ENCODE peak calls at places on chromosome 2, in four cellular contexts. W, H, Y and O are unnamed samples. For H3K9me3, H3K4me1 and H3K36me3, the result is how much of the 10 kb centered on the place peaks cover.

GRCh38 chr2:158761626-158762025 is 33.5 kb upstream of the DAPL1 start:
- DNase-seq in W (peak), H (no peak), Y (no peak), O (no peak)

GRCh38 chr2:75238670-75239330 is 39.5 kb upstream of the TACR1 start:
- DNase-seq in W (peak), H (no peak), Y (peak), O (no peak)

GRCh38 chr2:26735096-26735495 is 29.0 kb upstream of the SLC35F6 start:
- DNase-seq in W (peak), H (no peak), Y (peak), O (no peak)

GRCh38 chr2:29066271-29066860 is 8.0 kb downstream of the PCARE start:
- DNase-seq in W (peak), H (no peak), Y (peak), O (no peak)

GRCh38 chr2:136006658-136007057 is 21.2 kb upstream of the DARS1 start:
- DNase-seq in W (peak), H (no peak), Y (no peak), O (no peak)

GRCh38 chr2:237732790-237733349 is 65.7 kb upstream of the RBM44 start:
- DNase-seq in W (no peak), H (no peak), Y (no peak), O (peak)

GRCh38 chr2:176621350-176621749 is 352.1 kb downstream of the MTX2 start:
- DNase-seq in W (no peak), H (no peak), Y (no peak), O (no peak)

GRCh38 chr2:126850951-126851350 is 47.7 kb upstream of the TEX51 start:
- DNase-seq in W (no peak), H (no peak), Y (no peak), O (no peak)

GRCh38 chr2:137411556-137411955 is 552.7 kb upstream of the HNMT start:
- DNase-seq in W (no peak), H (peak), Y (no peak), O (no peak)

GRCh38 chr2:50720695-50721314 is 311.1 kb downstream of the NRXN1 start:
- DNase-seq in W (no peak), H (no peak), Y (no peak), O (no peak)

GRCh38 chr2:66507673-66508127 is 72.8 kb downstream of the MEIS1 start:
- DNase-seq in W (no peak), H (no peak), Y (no peak), O (no peak)

GRCh38 chr2:217853301-217853881 is 149.4 kb downstream of the TNS1 start:
- DNase-seq in W (peak), H (no peak), Y (peak), O (no peak)

GRCh38 chr2:279956-280654 is 7.8 kb downstream of the ALKAL2 start:
- DNase-seq in W (no peak), H (no peak), Y (no peak), O (no peak)

GRCh38 chr2:177599956-177600355 is 207.4 kb downstream of the AGPS start:
- DNase-seq in W (no peak), H (peak), Y (no peak), O (no peak)

GRCh38 chr2:8193146-8193545 is 488.7 kb upstream of the ID2 start:
- DNase-seq in W (no peak), H (no peak), Y (no peak), O (no peak)

GRCh38 chr2:153403937-153404336 is 74.6 kb downstream of the RPRM start:
- DNase-seq in W (no peak), H (no peak), Y (no peak), O (no peak)

GRCh38 chr2:45220227-45220626 is 211.0 kb upstream of the SIX2 start:
- DNase-seq in W (no peak), H (no peak), Y (no peak), O (peak)

GRCh38 chr2:69619725-69620124 is 23.8 kb downstream of the AAK1 start:
- DNase-seq in W (no peak), H (no peak), Y (peak), O (no peak)

GRCh38 chr2:23367760-23368159 is 17.2 kb upstream of the KLHL29 start:
- DNase-seq in W (peak), H (no peak), Y (peak), O (no peak)

GRCh38 chr2:127153691-127154158 is 46.8 kb upstream of the BIN1 start:
- DNase-seq in W (peak), H (no peak), Y (peak), O (no peak)

GRCh38 chr2:23042176-23042909 is 342.6 kb upstream of the KLHL29 start:
- DNase-seq in W (peak), H (no peak), Y (no peak), O (no peak)

GRCh38 chr2:217402622-217403383 is 542.9 kb upstream of the TNP1 start:
- DNase-seq in W (no peak), H (no peak), Y (peak), O (no peak)

GRCh38 chr2:218320704-218321336 is 28.5 kb upstream of the TMBIM1 start:
- DNase-seq in W (no peak), H (no peak), Y (no peak), O (no peak)

GRCh38 chr2:219254590-219255219 is 987 bp upstream of the TUBA4A start:
- DNase-seq in W (peak), H (no peak), Y (no peak), O (no peak)

GRCh38 chr2:181465686-181466375 is 8.6 kb downstream of the ITGA4 start:
- DNase-seq in W (peak), H (no peak), Y (peak), O (no peak)

GRCh38 chr2:16709769-16710168 is 44.1 kb upstream of the CYRIA start:
- DNase-seq in W (no peak), H (no peak), Y (no peak), O (no peak)

GRCh38 chr2:225076125-225076524 is 33.9 kb upstream of the DOCK10 start:
- DNase-seq in W (peak), H (no peak), Y (no peak), O (no peak)

GRCh38 chr2:14516844-14517243 is 115.7 kb upstream of the LRATD1 start:
- DNase-seq in W (peak), H (no peak), Y (no peak), O (no peak)

GRCh38 chr2:107588960-107589542 is 237.6 kb upstream of the RGPD4 start:
- DNase-seq in W (peak), H (no peak), Y (no peak), O (no peak)

GRCh38 chr2:31270136-31270535 is 36.2 kb downstream of the EHD3 start:
- DNase-seq in W (peak), H (no peak), Y (no peak), O (no peak)

GRCh38 chr2:29920130-29920577 is 1.2 kb downstream of the ALK start:
- DNase-seq in W (peak), H (no peak), Y (peak), O (peak)

GRCh38 chr2:55763721-55764120 is 70.1 kb upstream of the PNPT1 start:
- DNase-seq in W (no peak), H (no peak), Y (no peak), O (no peak)

GRCh38 chr2:39068757-39069515 is 51.9 kb downstream of the SOS1 start:
- DNase-seq in W (peak), H (no peak), Y (peak), O (no peak)

GRCh38 chr2:220786216-220786615 is 785.9 kb downstream of the EPHA4 start:
- DNase-seq in W (no peak), H (no peak), Y (no peak), O (no peak)
- H3K9me3 ChIP-seq in W (under half), H (under half), Y (under half), O (under half)

GRCh38 chr2:101382406-101382805 is 4.9 kb downstream of the CREG2 start:
- DNase-seq in W (no peak), H (no peak), Y (no peak), O (no peak)
- H3K4me1 ChIP-seq in W (under half), H (under half), Y (under half), O (under half)

DNA sequence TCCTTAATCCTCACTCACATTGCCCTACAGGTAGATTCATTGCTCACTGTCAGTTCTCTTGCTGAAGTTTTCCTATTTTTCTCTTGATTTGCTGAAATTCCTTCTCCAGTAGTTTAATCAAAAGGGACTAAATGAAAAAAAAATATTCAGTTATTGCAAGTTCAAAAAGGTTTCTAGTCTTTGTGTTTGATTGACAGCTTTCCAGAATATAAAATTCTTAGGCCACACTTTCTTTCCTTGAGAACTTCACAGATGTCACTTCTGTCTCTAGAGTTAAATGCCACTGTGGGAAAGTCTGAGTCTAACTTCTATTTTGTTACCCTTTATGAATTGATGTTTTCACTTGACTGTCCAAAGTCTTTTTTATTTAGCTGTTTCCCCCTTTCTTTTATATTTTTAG is 25.7 kb downstream of the RRM2 start:
- DNase-seq in W (no peak), H (no peak), Y (no peak), O (no peak)
- H3K36me3 ChIP-seq in W (under half), H (under half), Y (under half), O (under half)

DNA sequence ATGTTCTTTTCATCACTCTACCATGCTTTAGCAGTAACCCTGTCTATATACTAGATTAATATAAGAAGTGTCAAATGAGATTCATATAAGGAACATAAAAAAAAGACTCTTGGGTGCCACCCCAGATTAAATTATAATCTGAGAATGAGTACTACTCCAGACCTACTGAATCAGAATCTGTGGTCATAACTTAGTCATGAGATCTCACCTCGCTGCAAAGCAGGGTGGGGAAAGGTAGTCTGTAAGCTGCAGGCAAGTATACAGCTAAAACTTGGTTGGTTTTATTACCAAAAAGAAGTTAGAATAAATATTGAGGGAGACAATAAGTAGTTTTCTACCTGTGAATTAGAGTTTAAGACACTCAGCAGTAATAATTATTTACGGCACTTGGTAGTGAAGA is 175.6 kb downstream of the PARD3B start:
- DNase-seq in W (no peak), H (no peak), Y (no peak), O (no peak)
- H3K9me3 ChIP-seq in W (under half), H (under half), Y (under half), O (under half)

DNA sequence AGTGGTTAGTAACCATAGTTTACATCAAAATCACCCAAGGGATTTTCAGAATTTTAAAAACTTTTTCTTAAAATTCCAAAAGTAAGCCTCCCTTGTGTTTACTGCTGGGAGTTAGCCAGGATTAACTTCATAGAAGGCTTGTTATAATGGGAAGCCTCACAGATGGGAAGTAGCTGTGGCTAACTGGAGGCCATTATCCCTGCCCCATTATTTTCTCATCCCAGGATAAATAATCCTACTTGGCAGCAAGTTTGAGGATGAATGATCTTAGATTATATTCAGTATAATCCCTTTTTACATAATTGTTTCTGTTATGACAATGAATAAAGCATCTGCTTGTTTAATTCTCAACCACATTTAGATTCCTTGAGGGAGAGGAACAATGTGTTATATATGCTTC is 25.5 kb downstream of the PLEK start:
- DNase-seq in W (no peak), H (no peak), Y (no peak), O (no peak)
- H3K4me1 ChIP-seq in W (under half), H (under half), Y (under half), O (under half)

GRCh38 chr2:37226863-37227262 is 4.5 kb downstream of the CEBPZ start:
- DNase-seq in W (no peak), H (no peak), Y (no peak), O (no peak)

GRCh38 chr2:37232131-37232933 is 874 bp downstream of the NDUFAF7 start:
- DNase-seq in W (peak), H (peak), Y (peak), O (peak)

GRCh38 chr2:37231251-37232130 is at the start of the genes CEBPZ and NDUFAF7:
- DNase-seq in W (peak), H (peak), Y (peak), O (peak)

GRCh38 chr2:37228788-37229187 is 2.6 kb downstream of the CEBPZ start:
- DNase-seq in W (no peak), H (no peak), Y (no peak), O (no peak)

GRCh38 chr2:37230581-37230980 is 815 bp downstream of the CEBPZ start:
- DNase-seq in W (peak), H (no peak), Y (peak), O (no peak)
- H3K36me3 ChIP-seq in W (under half), H (under half), Y (under half), O (under half)

GRCh38 chr2:81545626-81546025 is 1241.1 kb upstream of the LRRTM1 start:
- DNase-seq in W (no peak), H (no peak), Y (no peak), O (no peak)

GRCh38 chr2:81551040-81551634 is 1246.6 kb upstream of the LRRTM1 start:
- DNase-seq in W (no peak), H (no peak), Y (no peak), O (no peak)

DNA sequence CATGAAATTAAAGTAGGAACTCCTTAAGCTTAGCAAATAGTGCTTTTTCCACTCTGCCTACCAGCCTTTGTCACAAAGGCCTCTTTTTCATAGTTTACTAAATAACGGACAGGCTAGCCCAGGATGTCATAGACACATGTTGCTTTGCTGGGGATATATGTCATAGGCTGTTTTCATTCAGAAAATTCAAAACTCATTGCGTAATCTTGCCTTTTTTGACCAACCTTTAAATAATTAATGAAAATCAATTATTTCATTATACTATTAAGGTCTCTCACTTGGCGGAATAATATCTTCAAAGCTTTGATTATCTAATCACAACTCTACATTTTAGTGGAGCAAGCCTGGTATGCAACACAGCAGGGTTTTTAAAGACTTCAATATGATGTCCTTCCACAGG is 1245.7 kb upstream of the LRRTM1 start:
- DNase-seq in W (no peak), H (no peak), Y (no peak), O (no peak)
- H3K9me3 ChIP-seq in W (under half), H (under half), Y (under half), O (under half)

DNA sequence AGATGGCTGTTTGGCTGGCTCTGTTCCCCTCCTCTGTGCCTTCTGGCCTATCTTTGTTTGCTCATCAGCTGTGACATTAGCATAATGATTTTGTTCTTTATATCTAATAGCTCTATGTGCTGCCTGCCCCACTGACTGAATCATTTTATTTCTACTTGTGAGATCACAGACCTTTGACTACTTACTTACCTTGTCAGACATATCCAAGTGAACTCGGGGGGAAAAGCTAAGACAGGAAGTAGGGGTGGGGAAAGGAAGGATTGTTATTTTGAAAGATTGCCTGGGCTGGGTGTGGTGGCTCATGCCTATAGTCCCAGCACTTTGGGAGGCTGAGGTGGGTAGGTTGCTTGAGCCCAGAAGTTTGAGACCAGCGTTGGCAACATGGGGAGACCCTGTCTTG is 104.2 kb downstream of the ASAP2 start:
- DNase-seq in W (peak), H (peak), Y (no peak), O (no peak)
- H3K4me1 ChIP-seq in W (under half), H (under half), Y (under half), O (under half)

DNA sequence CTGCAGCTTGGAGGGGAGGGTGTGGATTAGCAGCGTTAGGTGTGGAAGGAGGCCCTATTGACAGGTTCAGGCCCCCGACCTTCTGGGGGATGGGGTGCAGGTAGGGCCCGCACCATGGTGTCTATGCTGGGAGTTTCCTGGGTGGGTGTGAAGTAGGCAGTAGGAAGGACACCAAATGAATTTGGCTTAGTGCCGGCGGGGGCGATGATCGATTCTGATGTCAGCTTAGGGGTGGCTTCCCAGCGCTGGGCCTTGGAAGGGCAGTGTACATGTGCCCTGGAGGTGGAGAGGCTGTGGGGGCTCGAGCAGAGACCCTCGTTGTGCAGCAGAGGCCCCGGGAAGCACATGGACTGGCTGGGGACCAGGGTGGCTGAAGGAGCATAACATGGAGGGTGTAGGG is 21.6 kb downstream of the DCDC2C start:
- DNase-seq in W (no peak), H (no peak), Y (no peak), O (no peak)
- H3K36me3 ChIP-seq in W (under half), H (under half), Y (under half), O (under half)

DNA sequence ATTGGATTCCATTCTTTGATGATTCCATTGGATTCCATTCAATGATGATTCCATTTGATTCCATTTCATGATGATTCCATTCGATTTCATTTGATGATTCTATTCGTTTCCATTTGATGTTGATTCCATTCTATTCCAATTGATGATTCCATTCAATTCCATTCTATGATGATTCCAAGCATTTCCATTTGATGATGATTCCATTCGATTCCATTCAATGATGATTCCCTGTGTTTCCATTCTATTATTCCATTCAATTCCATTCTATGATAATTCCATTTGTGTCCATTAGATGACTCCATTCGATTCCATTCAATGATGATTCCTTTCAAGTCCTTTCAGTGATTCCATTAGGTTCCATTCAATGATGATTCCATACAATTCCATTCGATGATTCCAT is 1090.5 kb downstream of the RPIA start:
- DNase-seq in W (no peak), H (no peak), Y (no peak), O (no peak)
- H3K9me3 ChIP-seq in W (under half), H (under half), Y (half or more), O (half or more)